ENCODE peak calls at places on chromosomes 11 and 22, in seven cellular contexts. A is mesenteric fat pad; Z is NCI-H2081; U is skeletal muscle cell; X is GM23248; T is stimulated activated CD8-positive, alpha-beta memory T cell treated with anti-CD3 and anti-CD28 coated beads, Interleukin-4, amount 100 ng/mL, for 4 hours; N is left kidney. D is an unnamed sample.

GRCh38 chr22:22168190-22168940 is 76.2 kb upstream of the VPREB1 start:
- DNase-seq in T (no peak), U (peak), A (no peak), X (peak), Z (no peak), N (peak), D (peak)

GRCh38 chr22:46057206-46057605 is 80.2 kb upstream of the WNT7B start:
- DNase-seq in X (peak), N (no peak), U (no peak), A (peak), T (no peak), Z (no peak), D (no peak)

GRCh38 chr11:2550606-2550970 is 105.8 kb downstream of the KCNQ1 start:
- DNase-seq in U (no peak), X (no peak), A (no peak), N (no peak), T (no peak), Z (no peak), D (no peak)

GRCh38 chr11:2525941-2526807 is 81.4 kb downstream of the KCNQ1 start:
- DNase-seq in X (no peak), U (no peak), Z (peak), A (peak), N (no peak), T (no peak), D (no peak)

GRCh38 chr11:5310423-5310822 is 8.7 kb upstream of the OR51B4 start:
- DNase-seq in U (no peak), X (no peak), N (no peak), T (no peak), A (no peak), Z (no peak), D (no peak)

GRCh38 chr11:64971421-64972233 is at the start of gene MAJIN:
- DNase-seq in U (peak), A (peak), Z (no peak), X (peak), N (peak), T (peak), D (peak)

GRCh38 chr11:134558258-134558835 is 146.3 kb upstream of the B3GAT1 start:
- DNase-seq in T (no peak), A (peak), X (no peak), Z (no peak), N (no peak), U (no peak), D (no peak)

GRCh38 chr22:49052023-49052538 is 775.6 kb downstream of the BRD1 start:
- DNase-seq in X (no peak), A (peak), U (no peak), T (no peak), N (peak), Z (no peak), D (peak)

GRCh38 chr22:20588843-20589581 is 81.6 kb downstream of the MED15 start:
- DNase-seq in A (no peak), N (no peak), Z (no peak), T (no peak), X (peak), U (no peak), D (no peak)

GRCh38 chr22:48492371-48493320 is 1335.0 kb downstream of the BRD1 start:
- DNase-seq in Z (peak), A (no peak), N (peak), T (no peak), X (peak), U (peak), D (peak)

GRCh38 chr22:32590556-32590955 is 115.9 kb downstream of the FBXO7 start:
- DNase-seq in U (no peak), A (no peak), Z (no peak), N (no peak), T (no peak), X (peak), D (no peak)

GRCh38 chr11:26878959-26879581 is 114.8 kb upstream of the FIBIN start:
- DNase-seq in Z (no peak), T (no peak), U (no peak), A (no peak), N (no peak), X (no peak), D (no peak)

GRCh38 chr11:92409347-92409746 is 184.7 kb downstream of the FAT3 start:
- DNase-seq in T (no peak), A (no peak), U (no peak), N (no peak), X (no peak), Z (no peak), D (no peak)

GRCh38 chr11:132838621-132839020 is 693.7 kb downstream of the OPCML start:
- DNase-seq in U (no peak), X (peak), A (no peak), T (no peak), Z (no peak), N (no peak), D (no peak)

GRCh38 chr11:122645847-122646246 is 9.7 kb upstream of the UBASH3B start:
- DNase-seq in X (peak), U (no peak), T (no peak), N (no peak), A (no peak), Z (no peak), D (no peak)

GRCh38 chr11:2621919-2622318 is 77.9 kb downstream of the KCNQ1OT1 start:
- DNase-seq in U (no peak), A (no peak), N (no peak), Z (no peak), T (no peak), X (no peak), D (no peak)

GRCh38 chr11:43504316-43504950 is 145.7 kb downstream of the TTC17 start:
- DNase-seq in N (peak), X (peak), Z (no peak), T (no peak), U (no peak), A (no peak), D (peak)

GRCh38 chr22:29636751-29637150 is 33.3 kb downstream of the NF2 start:
- DNase-seq in T (no peak), X (no peak), N (peak), A (no peak), U (no peak), Z (no peak), D (no peak)

GRCh38 chr22:32020117-32020516 is 22.9 kb upstream of the SLC5A1 start:
- DNase-seq in U (peak), T (no peak), X (peak), Z (no peak), N (no peak), A (no peak), D (no peak)

GRCh38 chr11:117851852-117852251 is 24.6 kb downstream of the FXYD6 start:
- DNase-seq in U (no peak), A (peak), X (no peak), Z (no peak), T (no peak), N (no peak), D (no peak)

GRCh38 chr11:33160147-33160546 is 1.1 kb downstream of the CSTF3 start:
- DNase-seq in U (no peak), T (no peak), N (peak), Z (peak), X (peak), A (no peak), D (no peak)

GRCh38 chr11:35393093-35393492 is 26.3 kb downstream of the SLC1A2 start:
- DNase-seq in X (no peak), T (no peak), A (no peak), N (peak), Z (no peak), U (no peak), D (no peak)

GRCh38 chr22:46368871-46369715 is 33.6 kb downstream of the TRMU start:
- DNase-seq in Z (no peak), N (no peak), T (no peak), A (no peak), X (no peak), U (no peak), D (no peak)

GRCh38 chr22:22921575-22921974 is 34.0 kb downstream of the IGLL5 start:
- DNase-seq in T (no peak), Z (no peak), A (no peak), X (no peak), U (no peak), N (no peak), D (no peak)

D was measured in GM13977.